ENCODE peak calls at places on chromosomes 3 and 15, in four cellular contexts. K is HepG2, S is GM12878, F is H1. P is an unnamed sample.
A peak's percentile ranks its signal among the peaks of the same experiment; 100 is the strongest.

GRCh38 chr3:162492446-162493081 is 996.0 kb downstream of the OTOL1 start:
- DNase-seq in K (no peak), S (no peak), F (no peak), P (no peak)

GRCh38 chr15:96421211-96421610 is 90.7 kb downstream of the NR2F2 start:
- DNase-seq in K (no peak), S (no peak), F (no peak), P (peak; percentile 63)

GRCh38 chr3:166531730-166532129 is 694.5 kb upstream of the BCHE start:
- DNase-seq in K (no peak), S (no peak), F (no peak), P (peak; percentile 1)

GRCh38 chr3:39637807-39638206 is 170.3 kb downstream of the MOBP start:
- DNase-seq in K (peak; percentile 5), S (no peak), F (no peak), P (peak; percentile 35)

GRCh38 chr3:187875868-187876267 is 130.6 kb upstream of the BCL6 start:
- DNase-seq in K (no peak), S (no peak), F (no peak), P (no peak)

GRCh38 chr3:159028706-159029105 is 226.9 kb downstream of the MFSD1 start:
- DNase-seq in K (no peak), S (no peak), F (no peak), P (no peak)

GRCh38 chr3:23659274-23659673 is 146.5 kb upstream of the UBE2E1 start:
- DNase-seq in K (no peak), S (peak; percentile 60), F (no peak), P (no peak)

GRCh38 chr15:68821898-68822380 is 1.2 kb upstream of the ANP32A start:
- DNase-seq in K (peak; percentile 69), S (no peak), F (no peak), P (no peak)

GRCh38 chr3:185399629-185400339 is 36.8 kb downstream of the MAP3K13 start:
- DNase-seq in K (no peak), S (no peak), F (no peak), P (no peak)

GRCh38 chr15:78457101-78457500 is 19.1 kb downstream of the IREB2 start:
- DNase-seq in K (no peak), S (no peak), F (no peak), P (no peak)

GRCh38 chr3:152258448-152259302 is 10.1 kb upstream of the MBNL1 start:
- DNase-seq in K (peak; percentile 94), S (no peak), F (no peak), P (peak; percentile 48)

GRCh38 chr3:128487813-128488635 is 5.0 kb downstream of the GATA2 start:
- DNase-seq in K (peak; percentile 89), S (no peak), F (peak; percentile 93), P (peak; percentile 95)

GRCh38 chr3:73453676-73454075 is 171.1 kb downstream of the PDZRN3 start:
- DNase-seq in K (no peak), S (no peak), F (no peak), P (no peak)

GRCh38 chr3:61537366-61537765 is 24.0 kb upstream of the PTPRG start:
- DNase-seq in K (no peak), S (no peak), F (no peak), P (no peak)

GRCh38 chr3:68234118-68234780 is 579.8 kb upstream of the SUCLG2 start:
- DNase-seq in K (no peak), S (no peak), F (no peak), P (no peak)

GRCh38 chr15:56454841-56455240 is 10.1 kb downstream of the MNS1 start:
- DNase-seq in K (no peak), S (no peak), F (no peak), P (no peak)
- TF ChIP-seq CEBPB in K (no peak), S (no peak), F (no peak), P (no peak)

GRCh38 chr3:124429129-124429815 is 301.0 kb upstream of the UMPS start:
- DNase-seq in K (no peak), S (no peak), F (no peak), P (no peak)
- TF ChIP-seq GABPA in K (no peak), S (no peak), F (no peak), P (no peak)

DNA sequence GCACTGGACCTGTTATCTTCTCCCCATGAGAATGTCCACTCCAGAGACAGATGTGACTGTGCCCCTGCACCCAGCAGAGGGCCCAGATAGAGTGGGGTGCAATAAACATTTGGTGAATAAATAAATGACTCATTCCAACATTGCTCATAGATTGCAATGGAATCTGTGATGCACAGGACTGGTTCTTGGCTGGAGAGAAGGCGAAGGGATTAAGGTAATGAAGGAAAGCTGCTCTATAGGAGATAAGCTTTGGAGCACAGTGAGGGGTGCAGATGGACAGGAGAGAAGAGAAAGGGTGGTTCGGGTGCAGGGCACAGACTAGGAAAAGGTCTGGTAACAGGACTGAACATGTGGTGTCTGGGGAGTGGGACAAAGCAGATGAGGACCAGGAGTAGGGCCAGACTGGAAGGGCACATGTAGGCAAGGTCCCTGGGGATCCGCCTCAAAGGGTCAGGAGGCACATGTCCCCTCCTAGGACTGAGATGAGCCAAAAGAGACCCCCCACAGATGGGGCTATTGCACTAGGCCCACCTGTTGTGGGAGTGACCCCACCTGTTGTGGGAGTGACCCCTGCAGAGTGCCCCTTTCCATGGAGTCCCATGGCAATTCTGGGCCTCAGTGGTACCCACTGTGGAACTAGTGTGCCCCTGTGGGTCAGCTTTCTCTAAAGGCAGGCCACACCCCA is 17.5 kb upstream of the POC1A start:
- DNase-seq in K (no peak), S (no peak), F (no peak), P (no peak)
- TF ChIP-seq CTCF in K (no peak), S (no peak), F (no peak), P (no peak)

GRCh38 chr3:55476515-55476914 is 10.6 kb downstream of the WNT5A start:
- DNase-seq in K (no peak), S (no peak), F (no peak), P (no peak)
- TF ChIP-seq CEBPB in K (no peak), S (no peak), F (no peak), P (no peak)

GRCh38 chr3:179146911-179147570 is 1.1 kb upstream of the PIK3CA start:
- DNase-seq in K (peak; percentile 74), S (peak; percentile 42), F (no peak), P (peak; percentile 55)
- TF ChIP-seq GABPA in K (peak; percentile 48), S (no peak), F (no peak), P (no peak)

DNA sequence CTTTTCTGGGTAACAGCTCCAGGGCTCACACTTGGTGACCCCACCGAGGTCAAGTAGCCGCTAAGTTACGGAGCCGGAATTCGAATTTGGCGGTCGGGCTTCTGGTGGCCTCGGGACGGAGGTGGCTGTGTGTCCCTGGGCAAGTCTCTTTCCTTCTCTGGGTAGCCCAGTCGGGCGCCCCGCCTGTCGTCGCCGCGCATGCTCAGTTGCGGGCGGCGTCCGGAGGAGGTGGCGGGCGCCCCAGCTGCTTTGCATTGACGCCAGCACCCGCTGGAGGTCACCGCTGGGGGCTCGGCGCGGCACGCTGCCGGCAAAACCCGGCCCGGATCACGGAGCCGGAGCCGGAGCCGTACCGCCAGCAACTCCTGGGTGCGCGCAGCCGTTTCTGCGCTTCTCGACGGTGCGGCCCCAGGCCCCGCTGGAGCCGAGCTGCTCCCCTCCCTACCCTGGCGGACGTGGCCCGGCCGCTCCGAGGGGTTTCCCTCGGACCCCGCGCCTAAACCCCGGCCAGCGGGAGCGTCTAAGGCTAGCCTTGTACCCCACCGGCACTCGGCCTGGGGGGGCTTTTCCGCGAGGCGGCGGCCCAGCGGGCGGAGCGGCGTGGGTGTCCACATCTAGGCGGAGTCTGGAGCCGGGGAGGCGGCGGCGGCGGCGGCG is 474 bp upstream of the PDE8A start:
- DNase-seq in K (peak; percentile 89), S (peak; percentile 87), F (peak; percentile 96), P (peak; percentile 97)
- TF ChIP-seq CTCF in K (peak; percentile 43), S (no peak), F (no peak), P (peak; percentile 49)

GRCh38 chr3:51928438-51928837 is 13.3 kb downstream of the RRP9 start:
- DNase-seq in K (no peak), S (no peak), F (no peak), P (no peak)

GRCh38 chr3:51931756-51932155 is 9.9 kb downstream of the RRP9 start:
- DNase-seq in K (no peak), S (no peak), F (peak; percentile 24), P (no peak)

GRCh38 chr3:51930439-51930838 is 11.3 kb downstream of the RRP9 start:
- DNase-seq in K (no peak), S (no peak), F (no peak), P (no peak)

GRCh38 chr3:51927095-51927977 is 14.4 kb downstream of the RRP9 start:
- DNase-seq in K (no peak), S (no peak), F (no peak), P (no peak)

DNA sequence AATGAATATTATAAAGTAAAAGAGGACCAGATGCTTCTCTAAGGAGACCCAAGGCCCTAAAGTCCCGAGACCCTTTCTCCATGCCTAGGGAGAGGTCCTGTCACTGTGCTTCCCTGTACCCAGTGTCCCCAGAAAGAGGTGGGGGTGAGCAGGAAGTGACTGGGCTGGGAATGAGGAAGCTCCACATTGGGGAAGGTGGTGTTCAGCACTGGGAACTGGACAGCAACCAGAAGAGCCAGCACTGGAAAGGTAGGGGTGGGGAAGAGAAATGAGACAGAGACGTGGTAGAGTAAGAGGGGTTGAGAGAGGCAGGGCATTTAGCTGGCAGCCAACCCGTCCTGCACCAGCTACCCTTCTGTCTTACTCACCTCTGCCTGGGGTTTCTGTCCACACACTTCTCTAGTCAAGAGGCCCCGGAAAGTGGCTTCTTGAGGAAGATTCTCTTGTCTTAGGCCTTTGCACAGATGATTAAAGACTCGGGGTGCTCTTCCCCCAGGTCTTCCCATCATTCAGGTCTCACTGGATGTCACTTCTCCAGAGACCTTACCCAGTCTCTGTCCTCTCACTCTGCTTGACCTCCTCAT is 12.2 kb downstream of the RRP9 start:
- DNase-seq in K (no peak), S (no peak), F (no peak), P (peak; percentile 53)
- TF ChIP-seq CEBPB in K (no peak), S (no peak), F (no peak), P (no peak)

GRCh38 chr3:52230461-52230860 is 5.0 kb upstream of the TLR9 start:
- DNase-seq in K (no peak), S (no peak), F (no peak), P (no peak)
- TF ChIP-seq GABPA in K (no peak), S (no peak), F (no peak), P (no peak)

GRCh38 chr3:49244589-49245205 is 32.3 kb downstream of the C3orf62 start:
- DNase-seq in K (no peak), S (no peak), F (no peak), P (peak; percentile 13)
- TF ChIP-seq CTCF in K (no peak), S (peak; percentile 21), F (no peak), P (no peak)

P was measured in K562.